ENCODE peak calls at places on chromosomes 1 and 21, in nine cellular contexts. P is CD8-positive, alpha-beta memory T cell; I is ovary; N is sigmoid colon; L is upper lobe of left lung; V is right lobe of liver; T is PC-3; R is left ventricle myocardium inferior; W is astrocyte. O is an unnamed sample.

GRCh38 chr1:5830771-5831599 is 161.2 kb downstream of the NPHP4 start:
- DNase-seq in I (no peak), V (no peak), L (peak; percentile 50), R (no peak), P (no peak), W (no peak), N (no peak), T (no peak), O (no peak)

GRCh38 chr1:42173155-42173933 is 8.8 kb upstream of the GUCA2A start:
- DNase-seq in L (no peak), I (no peak), P (peak; percentile 46), N (peak; percentile 77), V (peak; percentile 72), T (peak; percentile 56), R (peak; percentile 70), W (peak; percentile 6), O (no peak)

GRCh38 chr1:153292740-153293479 is 19.8 kb downstream of the PGLYRP3 start:
- DNase-seq in W (no peak), I (no peak), P (no peak), N (no peak), T (no peak), L (peak; percentile 64), V (no peak), R (no peak), O (peak; percentile 38)

GRCh38 chr1:3076388-3076740 is 7.4 kb downstream of the PRDM16 start:
- DNase-seq in N (no peak), P (no peak), I (no peak), R (no peak), T (no peak), V (no peak), W (no peak), L (peak; percentile 53), O (no peak)

GRCh38 chr1:2502661-2503553 is 23.5 kb downstream of the PANK4 start:
- DNase-seq in V (no peak), T (no peak), N (no peak), L (peak; percentile 78), W (no peak), R (no peak), P (no peak), I (no peak), O (no peak)

GRCh38 chr1:46370214-46370633 is 23.9 kb upstream of the FAAH start:
- DNase-seq in T (peak; percentile 28), V (no peak), L (no peak), P (no peak), N (no peak), W (peak; percentile 60), R (no peak), I (no peak), O (no peak)

GRCh38 chr1:145997156-145998023 is 1.0 kb upstream of the TXNIP start:
- DNase-seq in T (no peak), I (peak; percentile 43), L (peak; percentile 44), V (peak; percentile 47), N (peak; percentile 80), W (peak; percentile 12), R (peak; percentile 62), P (peak; percentile 41), O (no peak)

GRCh38 chr1:219304227-219305226 is 130.8 kb downstream of the LYPLAL1 start:
- DNase-seq in N (no peak), T (peak; percentile 99), V (no peak), R (peak; percentile 46), P (no peak), L (no peak), I (no peak), W (peak; percentile 92), O (no peak)

GRCh38 chr1:164726235-164726634 is 167.3 kb downstream of the PBX1 start:
- DNase-seq in N (no peak), T (peak; percentile 53), V (no peak), R (no peak), L (no peak), W (peak; percentile 88), P (no peak), I (no peak), O (no peak)

GRCh38 chr1:151946366-151946764 is 37.1 kb upstream of the THEM4 start:
- DNase-seq in T (peak; percentile 97), W (peak; percentile 34), R (no peak), V (no peak), I (no peak), P (no peak), N (no peak), L (no peak), O (no peak)

GRCh38 chr1:117930484-117930883 is 945 bp downstream of the WDR3 start:
- DNase-seq in L (no peak), I (no peak), T (no peak), R (no peak), V (no peak), W (no peak), N (no peak), P (no peak), O (no peak)

GRCh38 chr1:3393024-3393986 is 61.2 kb upstream of the ARHGEF16 start:
- DNase-seq in V (no peak), T (no peak), W (no peak), I (no peak), L (peak; percentile 82), R (peak; percentile 71), P (no peak), N (no peak), O (peak; percentile 71)

GRCh38 chr1:108561145-108561458 is 1.2 kb downstream of the EEIG2 start:
- DNase-seq in N (no peak), V (no peak), R (no peak), T (no peak), I (no peak), P (no peak), W (no peak), L (no peak), O (no peak)

GRCh38 chr21:17931080-17931479 is 111.9 kb upstream of the C21orf91 start:
- DNase-seq in W (no peak), L (no peak), N (no peak), R (no peak), V (no peak), P (no peak), I (no peak), T (peak; percentile 7), O (no peak)

DNA sequence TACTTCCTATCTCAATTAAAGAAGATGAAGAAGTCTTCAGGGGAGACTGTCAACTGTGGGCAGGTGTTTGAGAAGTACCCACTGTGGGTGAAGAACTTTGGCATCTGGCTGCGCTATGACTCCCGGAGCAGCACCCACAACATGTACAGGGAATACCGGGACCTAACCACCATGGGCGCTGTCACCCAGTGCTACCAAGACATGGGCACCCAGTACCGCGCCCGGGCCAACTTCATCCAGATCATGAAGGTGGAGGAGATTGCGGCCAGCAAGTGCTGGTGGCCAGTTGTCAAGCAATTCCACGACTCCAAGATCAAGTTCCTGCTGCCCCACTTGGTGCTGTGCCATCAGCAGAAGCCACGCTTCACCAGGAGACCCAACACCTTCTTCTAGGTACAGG is 15.5 kb upstream of the RNF19B start:
- DNase-seq in W (no peak), R (no peak), L (peak; percentile 24), P (no peak), T (no peak), I (no peak), V (no peak), N (no peak), O (no peak)
- H3K4me1 ChIP-seq in W (peaks cover 10% of the 10 kb centered on the region), R (peaks cover 17% of the 10 kb centered on the region), L (peaks cover 36% of the 10 kb centered on the region), P (peaks cover 15% of the 10 kb centered on the region), T (peaks cover 17% of the 10 kb centered on the region), I (no peaks in the 10 kb centered on the region), V (no peaks in the 10 kb centered on the region), N (peaks cover 3% of the 10 kb centered on the region), O (no peaks in the 10 kb centered on the region)

GRCh38 chr1:11590395-11590794 is 63.8 kb downstream of the FBXO2 start:
- DNase-seq in W (no peak), L (no peak), I (no peak), P (no peak), V (no peak), T (no peak), N (no peak), R (no peak), O (no peak)
- H3K4me3 ChIP-seq in W (no peak overlapping the region), L (no peak overlapping the region), I (no peak overlapping the region), P (no peak overlapping the region), V (no peak overlapping the region), T (no peak overlapping the region), N (no peak overlapping the region), R (no peak overlapping the region), O (no peak overlapping the region)

DNA sequence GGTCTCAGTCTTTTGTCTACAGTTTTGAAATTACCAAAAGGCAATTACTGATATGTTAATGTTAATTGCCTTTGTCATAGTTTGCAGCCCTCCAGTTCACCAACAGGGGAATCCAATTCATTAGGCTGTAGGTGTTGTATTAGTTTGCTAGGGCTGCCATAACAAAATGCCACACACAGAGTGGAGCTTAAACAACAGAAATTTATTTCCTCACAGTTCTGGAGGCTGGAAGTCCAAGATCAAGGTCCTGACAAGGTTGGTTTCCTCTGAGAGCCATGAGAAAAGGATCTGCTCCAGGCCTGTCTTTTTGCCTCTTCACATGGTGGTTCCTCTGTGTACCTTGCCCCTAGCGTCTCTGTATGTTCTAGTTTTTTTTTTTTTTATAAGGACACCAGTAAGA is 1.3 kb downstream of the RTCA start:
- DNase-seq in T (no peak), I (no peak), L (no peak), R (no peak), N (no peak), V (no peak), W (no peak), P (no peak), O (no peak)
- H3K36me3 ChIP-seq in T (peaks cover 31% of the 10 kb centered on the region), I (no peaks in the 10 kb centered on the region), L (peaks cover 5% of the 10 kb centered on the region), R (peaks cover 60% of the 10 kb centered on the region), N (peaks cover 53% of the 10 kb centered on the region), V (peaks cover 46% of the 10 kb centered on the region), W (peaks cover 24% of the 10 kb centered on the region), P (peaks cover 15% of the 10 kb centered on the region), O (peaks cover 38% of the 10 kb centered on the region)

DNA sequence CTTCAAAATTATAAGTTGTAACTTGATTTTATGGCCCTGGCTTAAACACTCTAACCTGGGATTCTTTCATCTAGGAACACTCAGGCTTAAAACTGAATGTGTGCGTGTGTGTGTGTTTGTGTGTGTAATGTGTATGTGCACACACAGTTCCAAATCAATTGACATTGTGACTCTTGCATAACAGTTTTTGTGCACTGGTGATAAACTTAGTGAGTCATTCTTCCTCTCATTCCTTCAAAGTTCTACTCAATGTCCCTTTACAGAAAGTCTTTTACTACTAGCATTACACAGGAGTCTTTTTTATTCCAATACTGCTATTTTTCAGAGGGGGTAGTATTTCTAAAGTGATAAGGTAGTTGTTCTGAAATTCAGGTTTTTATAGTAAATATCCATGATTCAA is 943.6 kb downstream of the KCNT2 start:
- DNase-seq in P (no peak), I (no peak), R (no peak), N (no peak), W (peak; percentile 31), T (peak; percentile 28), V (no peak), L (no peak), O (no peak)
- H3K4me1 ChIP-seq in P (no peaks in the 10 kb centered on the region), I (no peaks in the 10 kb centered on the region), R (no peaks in the 10 kb centered on the region), N (no peaks in the 10 kb centered on the region), W (no peaks in the 10 kb centered on the region), T (peaks cover 11% of the 10 kb centered on the region), V (no peaks in the 10 kb centered on the region), L (no peaks in the 10 kb centered on the region), O (no peaks in the 10 kb centered on the region)

O was measured in right atrium auricular region.